ENCODE peak calls at places on chromosomes 16 and 17, in six cellular contexts. K is AG10803; J is stimulated activated CD8-positive, alpha-beta memory T cell treated with anti-CD3 and anti-CD28 coated beads, Interleukin-7, amount 100 ng/mL, for 1 hour; B is amniotic stem cell; V is HCEC 1CT; H is activated CD4-positive, alpha-beta T cell treated with anti-CD3 and anti-CD28 coated beads, Interleukin-2, amount 10 ng/mL, durations not matched to agents 7 days and 5 days. P is an unnamed sample.

GRCh38 chr17:79892457-79893236 is 53.4 kb upstream of the CBX4 start:
- DNase-seq in V (no peak), J (no peak), K (no peak), B (no peak), H (no peak), P (no peak)

GRCh38 chr16:66936462-66936861 is 1.1 kb downstream of the CES2 start:
- DNase-seq in H (no peak), B (no peak), V (no peak), K (no peak), J (no peak), P (no peak)

GRCh38 chr16:81530296-81530721 is 85.7 kb downstream of the CMIP start:
- DNase-seq in V (no peak), B (no peak), K (no peak), J (no peak), H (no peak), P (no peak)

GRCh38 chr17:13931111-13931526 is 138.2 kb upstream of the COX10 start:
- DNase-seq in V (no peak), K (peak), J (no peak), B (no peak), H (no peak), P (no peak)

GRCh38 chr17:1137465-1137894 is 42.3 kb downstream of the ABR start:
- DNase-seq in K (peak), H (peak), V (no peak), B (no peak), J (no peak), P (peak)

GRCh38 chr17:33106525-33107162 is 115.0 kb downstream of the SPACA3 start:
- DNase-seq in V (no peak), K (peak), J (no peak), H (no peak), B (no peak), P (no peak)

GRCh38 chr16:78675312-78675711 is 575.9 kb downstream of the WWOX start:
- DNase-seq in K (no peak), H (no peak), V (no peak), B (no peak), J (no peak), P (peak)

GRCh38 chr16:26709175-26709574 is 357.6 kb upstream of the C16orf82 start:
- DNase-seq in V (no peak), J (no peak), H (no peak), K (no peak), B (no peak), P (no peak)

GRCh38 chr16:1591306-1591705 is 20.6 kb downstream of the IFT140 start:
- DNase-seq in J (no peak), H (no peak), B (no peak), K (no peak), V (no peak), P (no peak)

GRCh38 chr16:4538067-4538385 is 547 bp downstream of the CDIP1 start:
- DNase-seq in J (no peak), V (no peak), K (no peak), B (no peak), H (no peak), P (no peak)

GRCh38 chr17:65514082-65514481 is 47.4 kb downstream of the AXIN2 start:
- DNase-seq in B (peak), K (peak), J (no peak), V (peak), H (no peak), P (no peak)

GRCh38 chr16:49049191-49049590 is 232.4 kb downstream of the CBLN1 start:
- DNase-seq in K (no peak), V (no peak), H (no peak), B (no peak), J (no peak), P (no peak)

GRCh38 chr17:61302911-61303310 is 96.7 kb upstream of the TBX2 start:
- DNase-seq in K (no peak), V (no peak), H (no peak), J (no peak), B (no peak), P (no peak)

GRCh38 chr17:38591759-38592241 is 14.0 kb downstream of the SRCIN1 start:
- DNase-seq in J (no peak), B (no peak), K (peak), V (peak), H (peak), P (no peak)

GRCh38 chr16:19559242-19559910 is 3.9 kb downstream of the VPS35L start:
- DNase-seq in B (peak), K (peak), J (no peak), H (peak), V (peak), P (peak)

GRCh38 chr17:50850640-50851039 is 15.3 kb downstream of the WFIKKN2 start:
- DNase-seq in B (no peak), V (no peak), H (no peak), J (no peak), K (no peak), P (no peak)

GRCh38 chr16:69404275-69404805 is 18.5 kb upstream of the TERF2 start:
- DNase-seq in V (peak), H (no peak), K (peak), B (no peak), J (no peak), P (peak)

GRCh38 chr17:46764709-46765401 is 53.6 kb downstream of the WNT3 start:
- DNase-seq in B (no peak), H (no peak), V (peak), K (peak), J (no peak), P (no peak)

GRCh38 chr17:64230551-64231408 is 32.3 kb downstream of the TEX2 start:
- DNase-seq in V (peak), J (no peak), K (peak), B (peak), H (no peak), P (no peak)